ENCODE peak calls at places on chromosome 20, in eight cellular contexts. S, R, N, B, Z, V, K and C are unnamed samples.

GRCh38 chr20:3045042-3045815 is 623 bp upstream of the MRPS26 start:
- DNase-seq in S (peak), R (peak), N (peak), B (peak), Z (peak), V (peak), K (no peak), C (peak)

GRCh38 chr20:37879843-37880242 is 23.1 kb upstream of the VSTM2L start:
- DNase-seq in S (no peak), R (no peak), N (no peak), B (no peak), Z (no peak), V (no peak), K (no peak), C (no peak)

GRCh38 chr20:44580581-44581268 is 1.7 kb upstream of the PKIG start:
- DNase-seq in S (no peak), R (no peak), N (no peak), B (no peak), Z (no peak), V (no peak), K (no peak), C (peak)

GRCh38 chr20:57578476-57579165 is 17.7 kb downstream of the PCK1 start:
- DNase-seq in S (no peak), R (no peak), N (no peak), B (no peak), Z (no peak), V (no peak), K (no peak), C (no peak)

GRCh38 chr20:1370548-1371110 is 22.2 kb downstream of the FKBP1A start:
- DNase-seq in S (no peak), R (no peak), N (no peak), B (no peak), Z (no peak), V (peak), K (no peak), C (peak)

GRCh38 chr20:47607208-47607613 is 105.5 kb downstream of the NCOA3 start:
- DNase-seq in S (no peak), R (peak), N (no peak), B (no peak), Z (no peak), V (peak), K (no peak), C (peak)

GRCh38 chr20:51195419-51195901 is 172.6 kb upstream of the KCNG1 start:
- DNase-seq in S (no peak), R (peak), N (no peak), B (peak), Z (no peak), V (no peak), K (no peak), C (no peak)

GRCh38 chr20:43739148-43739749 is 12.4 kb upstream of the GTSF1L start:
- DNase-seq in S (no peak), R (no peak), N (no peak), B (no peak), Z (no peak), V (no peak), K (no peak), C (no peak)

GRCh38 chr20:61499859-61500258 is 247.8 kb downstream of the CDH4 start:
- DNase-seq in S (no peak), R (no peak), N (no peak), B (no peak), Z (no peak), V (no peak), K (no peak), C (peak)

GRCh38 chr20:3924304-3925112 is 35.3 kb downstream of the PANK2 start:
- DNase-seq in S (no peak), R (no peak), N (no peak), B (no peak), Z (no peak), V (no peak), K (no peak), C (no peak)

GRCh38 chr20:57793421-57793820 is 83.6 kb upstream of the PMEPA1 start:
- DNase-seq in S (no peak), R (no peak), N (no peak), B (no peak), Z (no peak), V (no peak), K (no peak), C (no peak)

GRCh38 chr20:362271-363254 is 15.7 kb downstream of the NRSN2 start:
- DNase-seq in S (no peak), R (peak), N (peak), B (peak), Z (peak), V (peak), K (peak), C (peak)

GRCh38 chr20:4880051-4880450 is 121.3 kb downstream of the SLC23A2 start:
- DNase-seq in S (no peak), R (no peak), N (no peak), B (no peak), Z (no peak), V (no peak), K (no peak), C (no peak)

GRCh38 chr20:1002682-1003561 is 811 bp upstream of the RSPO4 start:
- DNase-seq in S (no peak), R (no peak), N (no peak), B (no peak), Z (no peak), V (no peak), K (no peak), C (no peak)

GRCh38 chr20:58225490-58226200 is 2.8 kb downstream of the ANKRD60 start:
- DNase-seq in S (no peak), R (no peak), N (no peak), B (no peak), Z (no peak), V (peak), K (no peak), C (no peak)

GRCh38 chr20:10002871-10003270 is 31.9 kb upstream of the ANKEF1 start:
- DNase-seq in S (no peak), R (no peak), N (no peak), B (no peak), Z (no peak), V (no peak), K (no peak), C (no peak)

GRCh38 chr20:9021699-9022098 is 47.2 kb upstream of the PLCB4 start:
- DNase-seq in S (no peak), R (peak), N (no peak), B (no peak), Z (no peak), V (no peak), K (no peak), C (no peak)

GRCh38 chr20:8523684-8524083 is 391.6 kb downstream of the PLCB1 start:
- DNase-seq in S (no peak), R (peak), N (no peak), B (no peak), Z (no peak), V (no peak), K (peak), C (no peak)

GRCh38 chr20:25364180-25364788 is 26.4 kb downstream of the ABHD12 start:
- DNase-seq in S (no peak), R (peak), N (no peak), B (no peak), Z (no peak), V (no peak), K (no peak), C (no peak)

GRCh38 chr20:48807586-48808381 is 20.0 kb downstream of the PREX1 start:
- DNase-seq in S (no peak), R (no peak), N (no peak), B (no peak), Z (no peak), V (no peak), K (no peak), C (no peak)

GRCh38 chr20:42005211-42005610 is 387.0 kb upstream of the CHD6 start:
- DNase-seq in S (no peak), R (no peak), N (no peak), B (no peak), Z (no peak), V (no peak), K (no peak), C (no peak)

GRCh38 chr20:3655032-3655405 is 8.2 kb downstream of the GFRA4 start:
- DNase-seq in S (no peak), R (no peak), N (no peak), B (no peak), Z (no peak), V (no peak), K (no peak), C (no peak)

GRCh38 chr20:53643031-53643832 is 49.6 kb upstream of the ZNF217 start:
- DNase-seq in S (peak), R (peak), N (peak), B (peak), Z (peak), V (peak), K (no peak), C (peak)

GRCh38 chr20:50434653-50435396 is 75.4 kb upstream of the PTPN1 start:
- DNase-seq in S (no peak), R (peak), N (no peak), B (no peak), Z (no peak), V (peak), K (no peak), C (peak)

GRCh38 chr20:51848346-51848745 is 46.0 kb upstream of the SALL4 start:
- DNase-seq in S (no peak), R (no peak), N (no peak), B (no peak), Z (no peak), V (no peak), K (no peak), C (no peak)

GRCh38 chr20:32390999-32391398 is 32.9 kb downstream of the ASXL1 start:
- DNase-seq in S (no peak), R (peak), N (no peak), B (no peak), Z (no peak), V (no peak), K (no peak), C (peak)

GRCh38 chr20:16821211-16822089 is 73.3 kb downstream of the OTOR start:
- DNase-seq in S (no peak), R (peak), N (no peak), B (peak), Z (no peak), V (peak), K (peak), C (peak)